ENCODE peak calls at places on chromosomes 6 and 20, in ten cellular contexts. One of them, this sample, is unnamed.

GRCh38 chr6:15299430-15300131 is 53.7 kb downstream of the JARID2 start:
- DNase-seq in ovary: peak
- DNase-seq in AG04450: no peak
- DNase-seq in neuronal stem cell: no peak
- DNase-seq in upper lobe of right lung: no peak
- DNase-seq in left ventricle myocardium inferior: peak
- DNase-seq in brain microvascular endothelial cell: no peak
- DNase-seq in CD8-positive, alpha-beta T cell: peak
- DNase-seq in fibroblast of lung: no peak
- DNase-seq in tibial nerve: peak
- DNase-seq in this sample: no peak

GRCh38 chr6:38997128-38997761 is 51.3 kb upstream of the GLP1R start:
- DNase-seq in ovary: no peak
- DNase-seq in AG04450: no peak
- DNase-seq in neuronal stem cell: peak
- DNase-seq in upper lobe of right lung: no peak
- DNase-seq in left ventricle myocardium inferior: peak
- DNase-seq in brain microvascular endothelial cell: peak
- DNase-seq in CD8-positive, alpha-beta T cell: peak
- DNase-seq in fibroblast of lung: peak
- DNase-seq in tibial nerve: no peak
- DNase-seq in this sample: no peak

GRCh38 chr6:76861403-76861802 is 601.9 kb downstream of the HTR1B start:
- DNase-seq in ovary: no peak
- DNase-seq in AG04450: no peak
- DNase-seq in neuronal stem cell: no peak
- DNase-seq in upper lobe of right lung: no peak
- DNase-seq in left ventricle myocardium inferior: no peak
- DNase-seq in brain microvascular endothelial cell: no peak
- DNase-seq in CD8-positive, alpha-beta T cell: no peak
- DNase-seq in fibroblast of lung: no peak
- DNase-seq in tibial nerve: no peak
- DNase-seq in this sample: no peak

GRCh38 chr6:34601706-34602105 is 45.6 kb upstream of the SPDEF start:
- DNase-seq in ovary: peak
- DNase-seq in AG04450: no peak
- DNase-seq in neuronal stem cell: no peak
- DNase-seq in upper lobe of right lung: no peak
- DNase-seq in left ventricle myocardium inferior: no peak
- DNase-seq in brain microvascular endothelial cell: no peak
- DNase-seq in CD8-positive, alpha-beta T cell: no peak
- DNase-seq in fibroblast of lung: no peak
- DNase-seq in tibial nerve: no peak
- DNase-seq in this sample: no peak

GRCh38 chr6:45651301-45651700 is 273.6 kb upstream of the SUPT3H start:
- DNase-seq in ovary: no peak
- DNase-seq in AG04450: no peak
- DNase-seq in neuronal stem cell: no peak
- DNase-seq in upper lobe of right lung: no peak
- DNase-seq in left ventricle myocardium inferior: no peak
- DNase-seq in brain microvascular endothelial cell: no peak
- DNase-seq in CD8-positive, alpha-beta T cell: no peak
- DNase-seq in fibroblast of lung: no peak
- DNase-seq in tibial nerve: no peak
- DNase-seq in this sample: no peak

GRCh38 chr20:45174434-45175364 is at the start of gene PI3:
- DNase-seq in ovary: no peak
- DNase-seq in AG04450: no peak
- DNase-seq in neuronal stem cell: no peak
- DNase-seq in upper lobe of right lung: peak
- DNase-seq in left ventricle myocardium inferior: no peak
- DNase-seq in brain microvascular endothelial cell: no peak
- DNase-seq in CD8-positive, alpha-beta T cell: no peak
- DNase-seq in fibroblast of lung: no peak
- DNase-seq in tibial nerve: no peak
- DNase-seq in this sample: no peak

GRCh38 chr20:38878798-38879197 is 47.4 kb upstream of the FAM83D start:
- DNase-seq in ovary: no peak
- DNase-seq in AG04450: no peak
- DNase-seq in neuronal stem cell: peak
- DNase-seq in upper lobe of right lung: no peak
- DNase-seq in left ventricle myocardium inferior: no peak
- DNase-seq in brain microvascular endothelial cell: peak
- DNase-seq in CD8-positive, alpha-beta T cell: no peak
- DNase-seq in fibroblast of lung: peak
- DNase-seq in tibial nerve: no peak
- DNase-seq in this sample: no peak

GRCh38 chr20:21147593-21147992 is 21.7 kb downstream of the KIZ start:
- DNase-seq in ovary: no peak
- DNase-seq in AG04450: no peak
- DNase-seq in neuronal stem cell: no peak
- DNase-seq in upper lobe of right lung: no peak
- DNase-seq in left ventricle myocardium inferior: no peak
- DNase-seq in brain microvascular endothelial cell: no peak
- DNase-seq in CD8-positive, alpha-beta T cell: no peak
- DNase-seq in fibroblast of lung: no peak
- DNase-seq in tibial nerve: no peak
- DNase-seq in this sample: no peak

GRCh38 chr6:143999406-143999805 is 8.7 kb downstream of the PLAGL1 start:
- DNase-seq in ovary: no peak
- DNase-seq in AG04450: peak
- DNase-seq in neuronal stem cell: no peak
- DNase-seq in upper lobe of right lung: no peak
- DNase-seq in left ventricle myocardium inferior: no peak
- DNase-seq in brain microvascular endothelial cell: peak
- DNase-seq in CD8-positive, alpha-beta T cell: no peak
- DNase-seq in fibroblast of lung: peak
- DNase-seq in tibial nerve: no peak
- DNase-seq in this sample: no peak

GRCh38 chr6:99184696-99185095 is 164.8 kb downstream of the FAXC start:
- DNase-seq in ovary: no peak
- DNase-seq in AG04450: no peak
- DNase-seq in neuronal stem cell: no peak
- DNase-seq in upper lobe of right lung: no peak
- DNase-seq in left ventricle myocardium inferior: no peak
- DNase-seq in brain microvascular endothelial cell: no peak
- DNase-seq in CD8-positive, alpha-beta T cell: no peak
- DNase-seq in fibroblast of lung: no peak
- DNase-seq in tibial nerve: no peak
- DNase-seq in this sample: no peak

GRCh38 chr20:4883546-4883945 is 117.8 kb downstream of the SLC23A2 start:
- DNase-seq in ovary: no peak
- DNase-seq in AG04450: no peak
- DNase-seq in neuronal stem cell: no peak
- DNase-seq in upper lobe of right lung: no peak
- DNase-seq in left ventricle myocardium inferior: no peak
- DNase-seq in brain microvascular endothelial cell: no peak
- DNase-seq in CD8-positive, alpha-beta T cell: no peak
- DNase-seq in fibroblast of lung: no peak
- DNase-seq in tibial nerve: no peak
- DNase-seq in this sample: no peak

GRCh38 chr20:4887586-4887985 is 113.7 kb downstream of the SLC23A2 start:
- DNase-seq in ovary: no peak
- DNase-seq in AG04450: no peak
- DNase-seq in neuronal stem cell: no peak
- DNase-seq in upper lobe of right lung: no peak
- DNase-seq in left ventricle myocardium inferior: no peak
- DNase-seq in brain microvascular endothelial cell: no peak
- DNase-seq in CD8-positive, alpha-beta T cell: no peak
- DNase-seq in fibroblast of lung: no peak
- DNase-seq in tibial nerve: no peak
- DNase-seq in this sample: no peak

GRCh38 chr20:4889446-4889845 is 111.9 kb downstream of the SLC23A2 start:
- DNase-seq in ovary: no peak
- DNase-seq in AG04450: no peak
- DNase-seq in neuronal stem cell: no peak
- DNase-seq in upper lobe of right lung: no peak
- DNase-seq in left ventricle myocardium inferior: no peak
- DNase-seq in brain microvascular endothelial cell: no peak
- DNase-seq in CD8-positive, alpha-beta T cell: no peak
- DNase-seq in fibroblast of lung: no peak
- DNase-seq in tibial nerve: no peak
- DNase-seq in this sample: no peak

GRCh38 chr20:4885877-4886276 is 115.4 kb downstream of the SLC23A2 start:
- DNase-seq in ovary: no peak
- DNase-seq in AG04450: no peak
- DNase-seq in neuronal stem cell: no peak
- DNase-seq in upper lobe of right lung: no peak
- DNase-seq in left ventricle myocardium inferior: no peak
- DNase-seq in brain microvascular endothelial cell: no peak
- DNase-seq in CD8-positive, alpha-beta T cell: no peak
- DNase-seq in fibroblast of lung: no peak
- DNase-seq in tibial nerve: no peak
- DNase-seq in this sample: no peak

GRCh38 chr20:4886771-4887527 is 114.4 kb downstream of the SLC23A2 start:
- DNase-seq in ovary: no peak
- DNase-seq in AG04450: no peak
- DNase-seq in neuronal stem cell: no peak
- DNase-seq in upper lobe of right lung: no peak
- DNase-seq in left ventricle myocardium inferior: no peak
- DNase-seq in brain microvascular endothelial cell: no peak
- DNase-seq in CD8-positive, alpha-beta T cell: no peak
- DNase-seq in fibroblast of lung: no peak
- DNase-seq in tibial nerve: no peak
- DNase-seq in this sample: no peak
- H3K27ac ChIP-seq in ovary: no peak
- H3K27ac ChIP-seq in AG04450: no peak
- H3K27ac ChIP-seq in neuronal stem cell: no peak
- H3K27ac ChIP-seq in upper lobe of right lung: no peak
- H3K27ac ChIP-seq in left ventricle myocardium inferior: no peak
- H3K27ac ChIP-seq in brain microvascular endothelial cell: no peak
- H3K27ac ChIP-seq in CD8-positive, alpha-beta T cell: no peak
- H3K27ac ChIP-seq in fibroblast of lung: no peak
- H3K27ac ChIP-seq in tibial nerve: no peak
- H3K27ac ChIP-seq in this sample: no peak

DNA sequence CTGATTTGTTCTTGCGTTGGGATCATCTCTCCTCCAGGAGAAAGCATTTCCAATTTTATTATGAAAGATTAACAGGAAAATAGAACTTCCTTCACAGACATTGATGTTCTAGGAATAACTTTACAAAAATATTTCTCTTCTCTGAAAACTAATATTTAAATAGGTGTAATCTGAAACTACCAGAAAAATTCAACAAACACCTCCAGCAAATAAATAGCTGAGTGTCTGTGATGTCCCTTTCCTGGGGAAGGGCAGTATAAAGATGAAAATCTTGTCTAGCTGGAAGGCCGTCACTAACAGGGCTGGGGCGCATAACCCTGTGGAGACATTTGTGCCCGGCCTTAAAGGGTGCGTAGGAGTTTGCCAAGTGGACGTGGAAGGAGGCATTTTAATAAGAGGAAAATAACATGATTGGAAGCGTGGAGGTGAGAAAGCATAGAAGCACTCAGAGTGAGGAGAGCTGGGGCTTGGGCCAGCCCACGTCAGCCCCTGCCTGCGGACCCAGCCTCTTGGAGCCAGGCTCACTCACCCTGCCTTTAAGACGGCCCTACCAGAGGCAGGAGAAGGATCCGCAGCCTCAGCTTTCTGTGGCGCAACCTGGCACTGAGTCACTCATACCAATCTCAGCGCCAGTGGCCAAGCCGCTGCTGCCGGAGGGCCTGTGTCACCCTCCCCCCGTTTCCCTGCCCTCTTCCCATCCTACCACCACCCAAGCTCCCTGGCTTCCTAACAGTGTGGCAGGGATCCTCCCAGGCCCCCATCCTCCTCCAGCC is 284.9 kb downstream of the UST start:
- DNase-seq in ovary: peak
- DNase-seq in AG04450: peak
- DNase-seq in neuronal stem cell: no peak
- DNase-seq in upper lobe of right lung: no peak
- DNase-seq in left ventricle myocardium inferior: no peak
- DNase-seq in brain microvascular endothelial cell: peak
- DNase-seq in CD8-positive, alpha-beta T cell: no peak
- DNase-seq in fibroblast of lung: peak
- DNase-seq in tibial nerve: no peak
- DNase-seq in this sample: peak
- H3K4me3 ChIP-seq in ovary: no peak
- H3K4me3 ChIP-seq in AG04450: no peak
- H3K4me3 ChIP-seq in neuronal stem cell: no peak
- H3K4me3 ChIP-seq in upper lobe of right lung: no peak
- H3K4me3 ChIP-seq in left ventricle myocardium inferior: no peak
- H3K4me3 ChIP-seq in brain microvascular endothelial cell: peak
- H3K4me3 ChIP-seq in CD8-positive, alpha-beta T cell: no peak
- H3K4me3 ChIP-seq in fibroblast of lung: no peak
- H3K4me3 ChIP-seq in tibial nerve: no peak
- H3K4me3 ChIP-seq in this sample: peak

DNA sequence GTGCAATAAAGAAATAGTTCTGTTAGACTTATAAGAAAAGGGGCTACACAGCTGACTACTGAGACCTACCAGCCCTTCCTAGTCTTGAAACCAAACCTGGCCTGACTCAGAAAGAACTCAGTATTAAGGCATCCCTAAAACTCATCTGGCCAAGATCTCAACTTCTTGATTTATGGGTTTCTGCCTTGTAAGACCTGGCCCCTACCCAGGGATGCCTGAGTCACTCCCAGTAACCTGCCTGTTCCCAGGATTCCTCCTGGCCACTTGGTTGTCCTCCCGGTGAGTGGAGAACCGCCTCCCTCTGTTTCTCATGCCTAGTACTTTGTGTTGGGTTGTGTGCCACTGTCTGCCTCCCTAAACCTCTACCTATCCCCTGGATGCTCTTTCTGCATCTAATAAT is 189.4 kb upstream of the PREP start:
- DNase-seq in ovary: no peak
- DNase-seq in AG04450: peak
- DNase-seq in neuronal stem cell: no peak
- DNase-seq in upper lobe of right lung: no peak
- DNase-seq in left ventricle myocardium inferior: no peak
- DNase-seq in brain microvascular endothelial cell: no peak
- DNase-seq in CD8-positive, alpha-beta T cell: no peak
- DNase-seq in fibroblast of lung: peak
- DNase-seq in tibial nerve: no peak
- DNase-seq in this sample: no peak
- H3K27ac ChIP-seq in ovary: no peak
- H3K27ac ChIP-seq in AG04450: no peak
- H3K27ac ChIP-seq in neuronal stem cell: no peak
- H3K27ac ChIP-seq in upper lobe of right lung: no peak
- H3K27ac ChIP-seq in left ventricle myocardium inferior: no peak
- H3K27ac ChIP-seq in brain microvascular endothelial cell: no peak
- H3K27ac ChIP-seq in CD8-positive, alpha-beta T cell: no peak
- H3K27ac ChIP-seq in fibroblast of lung: no peak
- H3K27ac ChIP-seq in tibial nerve: no peak
- H3K27ac ChIP-seq in this sample: no peak

DNA sequence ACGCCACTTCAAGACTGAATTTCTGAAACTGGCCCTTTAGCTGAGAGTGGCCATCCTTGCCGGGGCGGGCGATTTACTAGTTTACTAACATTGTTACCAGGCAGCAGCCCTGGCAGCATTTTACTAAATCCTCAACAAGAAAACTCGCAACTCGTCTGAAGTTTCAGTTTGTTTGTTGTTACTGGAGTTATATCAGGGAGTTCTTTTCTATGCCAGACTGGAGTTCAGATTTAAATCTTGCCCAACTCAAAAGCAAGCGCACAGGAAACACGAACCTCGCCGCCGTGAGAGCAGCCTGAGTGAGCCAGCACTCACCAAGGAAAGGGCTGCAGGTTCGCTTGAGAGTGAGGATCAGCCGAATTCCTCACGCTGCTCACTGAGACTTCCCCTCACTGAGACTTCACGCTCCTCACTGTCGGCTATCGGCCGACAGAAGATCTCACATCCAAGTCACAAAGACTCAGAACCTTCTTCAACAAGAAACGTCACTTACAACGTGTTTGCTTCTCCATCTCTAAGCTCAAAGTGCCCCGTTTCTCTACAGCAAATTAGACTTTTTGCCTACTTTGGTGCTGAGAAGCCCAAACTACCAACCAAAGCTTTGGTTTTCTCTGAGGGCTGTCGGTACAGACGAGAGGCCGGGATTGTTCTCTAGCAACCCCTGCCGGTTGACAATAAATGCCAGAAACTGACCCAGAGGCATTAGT is 78.9 kb downstream of the OLIG3 start:
- DNase-seq in ovary: peak
- DNase-seq in AG04450: peak
- DNase-seq in neuronal stem cell: peak
- DNase-seq in upper lobe of right lung: peak
- DNase-seq in left ventricle myocardium inferior: peak
- DNase-seq in brain microvascular endothelial cell: peak
- DNase-seq in CD8-positive, alpha-beta T cell: peak
- DNase-seq in fibroblast of lung: peak
- DNase-seq in tibial nerve: peak
- DNase-seq in this sample: peak
- H3K4me3 ChIP-seq in ovary: peak
- H3K4me3 ChIP-seq in AG04450: peak
- H3K4me3 ChIP-seq in neuronal stem cell: peak
- H3K4me3 ChIP-seq in upper lobe of right lung: peak
- H3K4me3 ChIP-seq in left ventricle myocardium inferior: peak
- H3K4me3 ChIP-seq in brain microvascular endothelial cell: peak
- H3K4me3 ChIP-seq in CD8-positive, alpha-beta T cell: peak
- H3K4me3 ChIP-seq in fibroblast of lung: peak
- H3K4me3 ChIP-seq in tibial nerve: peak
- H3K4me3 ChIP-seq in this sample: peak

This sample was measured in effector memory CD4-positive, alpha-beta T cell.